ENCODE peak calls at places on chromosomes 11 and 22, in five cellular contexts. F, S, J, H and V are unnamed samples.

GRCh38 chr11:37449146-37449545 is 851.1 kb upstream of the RAG2 start:
- DNase-seq in H (peak), S (no peak), J (peak), F (no peak), V (no peak)

GRCh38 chr11:28010001-28010400 is 98.0 kb downstream of the KIF18A start:
- DNase-seq in F (no peak), H (no peak), J (no peak), S (no peak), V (no peak)

GRCh38 chr11:132032555-132032954 is 662.1 kb downstream of the NTM start:
- DNase-seq in F (no peak), J (peak), S (no peak), H (no peak), V (no peak)

GRCh38 chr22:42074153-42074750 is at the start of gene PHETA2:
- DNase-seq in S (peak), F (no peak), J (peak), H (no peak), V (peak)

GRCh38 chr11:76665172-76665571 is 5.4 kb downstream of the LRRC32 start:
- DNase-seq in F (no peak), H (no peak), S (no peak), J (no peak), V (no peak)

GRCh38 chr11:73870261-73870660 is 6.4 kb downstream of the COA4 start:
- DNase-seq in S (no peak), F (no peak), H (no peak), J (no peak), V (no peak)

GRCh38 chr22:44037519-44038370 is 13.6 kb downstream of the PARVB start:
- DNase-seq in F (no peak), H (no peak), S (no peak), J (peak), V (no peak)

GRCh38 chr11:17207317-17208256 is at the start of gene PIK3C2A:
- DNase-seq in H (peak), S (peak), J (peak), F (peak), V (peak)

GRCh38 chr11:125092669-125093068 is 18.8 kb downstream of the TMEM218 start:
- DNase-seq in J (no peak), S (no peak), F (no peak), H (no peak), V (no peak)

GRCh38 chr22:38881464-38881871 is 9.5 kb upstream of the CBX6 start:
- DNase-seq in J (no peak), F (no peak), H (no peak), S (no peak), V (no peak)

GRCh38 chr11:59223611-59224010 is 10.9 kb upstream of the MPEG1 start:
- DNase-seq in S (no peak), H (no peak), F (no peak), J (no peak), V (no peak)

GRCh38 chr22:48057116-48057835 is 1294.8 kb downstream of the TBC1D22A start:
- DNase-seq in S (no peak), J (no peak), F (no peak), H (no peak), V (no peak)

GRCh38 chr22:49763696-49764095 is 64.0 kb downstream of the BRD1 start:
- DNase-seq in H (no peak), J (no peak), F (no peak), S (no peak), V (no peak)

GRCh38 chr11:61974766-61975631 is 7.6 kb upstream of the FTH1 start:
- DNase-seq in F (no peak), S (no peak), J (no peak), H (no peak), V (no peak)

GRCh38 chr11:19646308-19646707 is 66.3 kb upstream of the NAV2 start:
- DNase-seq in S (no peak), J (no peak), H (no peak), F (no peak), V (no peak)

GRCh38 chr11:82195251-82195650 is 538.4 kb downstream of the FAM181B start:
- DNase-seq in H (no peak), J (no peak), F (no peak), S (no peak), V (no peak)

GRCh38 chr11:68948496-68948895 is 32.3 kb downstream of the MRGPRD start:
- DNase-seq in J (no peak), S (no peak), H (no peak), F (no peak), V (no peak)

GRCh38 chr11:125621995-125622394 is 3.0 kb upstream of the CHEK1 start:
- DNase-seq in J (peak), H (peak), F (no peak), S (no peak), V (no peak)

GRCh38 chr22:31218565-31219262 is 6.6 kb downstream of the LIMK2 start:
- DNase-seq in J (no peak), H (no peak), S (no peak), F (no peak), V (no peak)

GRCh38 chr22:37460684-37461083 is 25.5 kb downstream of the MFNG start:
- DNase-seq in H (no peak), S (no peak), F (no peak), J (no peak), V (no peak)

GRCh38 chr11:116725434-116726221 is 47.2 kb downstream of the BUD13 start:
- DNase-seq in J (peak), H (no peak), S (no peak), F (no peak), V (no peak)

GRCh38 chr11:120134106-120134930 is 3.6 kb downstream of the TRIM29 start:
- DNase-seq in F (no peak), J (no peak), S (peak), H (no peak), V (no peak)

GRCh38 chr11:61732705-61733104 is 19.7 kb upstream of the MYRF start:
- DNase-seq in H (no peak), F (no peak), J (peak), S (no peak), V (no peak)

GRCh38 chr11:2320591-2321310 is 18.9 kb downstream of the TSPAN32 start:
- DNase-seq in S (no peak), J (no peak), H (peak), F (no peak), V (no peak)

GRCh38 chr22:44337658-44338004 is 24.9 kb upstream of the SHISAL1 start:
- DNase-seq in H (peak), J (peak), S (no peak), F (no peak), V (no peak)

GRCh38 chr22:31488988-31489617 is 539 bp downstream of the EIF4ENIF1 start:
- DNase-seq in H (peak), J (peak), S (peak), F (peak), V (peak)

GRCh38 chr11:117796456-117797428 is at the start of gene DSCAML1:
- DNase-seq in J (no peak), H (peak), S (no peak), F (no peak), V (no peak)

GRCh38 chr11:72799441-72799840 is 5.6 kb upstream of the STARD10 start:
- DNase-seq in F (no peak), S (no peak), J (no peak), H (no peak), V (no peak)

GRCh38 chr11:68970921-68971636 is 9.7 kb downstream of the MRGPRD start:
- DNase-seq in F (no peak), S (no peak), H (no peak), J (no peak), V (no peak)

GRCh38 chr11:131064373-131064991 is 148.2 kb upstream of the SNX19 start:
- DNase-seq in J (peak), F (no peak), S (no peak), H (peak), V (no peak)

GRCh38 chr11:46047520-46047919 is 73.7 kb downstream of the PHF21A start:
- DNase-seq in J (no peak), H (no peak), S (no peak), F (no peak), V (no peak)

GRCh38 chr11:2761131-2762030 is 61.6 kb upstream of the KCNQ1OT1 start:
- DNase-seq in F (no peak), S (peak), H (no peak), J (no peak), V (no peak)

GRCh38 chr11:18105086-18105801 is 638 bp downstream of the SAAL1 start:
- DNase-seq in J (peak), S (no peak), H (no peak), F (no peak), V (no peak)

GRCh38 chr22:49554741-49555140 is 272.9 kb downstream of the BRD1 start:
- DNase-seq in S (no peak), F (no peak), H (no peak), J (no peak), V (no peak)

GRCh38 chr22:30167734-30168133 is 78.8 kb downstream of the LIF start:
- DNase-seq in J (no peak), H (no peak), S (no peak), F (no peak), V (no peak)

GRCh38 chr11:115458877-115459276 is 45.3 kb downstream of the CADM1 start:
- DNase-seq in H (no peak), F (no peak), S (no peak), J (no peak), V (no peak)